ENCODE peak calls at places on chromosomes 5 and 9, in ten cellular contexts. One of them, this sample, is unnamed.

GRCh38 chr5:34709861-34710673 is 53.9 kb downstream of the RAI14 start:
- DNase-seq in small intestine: peak; percentile 54
- DNase-seq in aorta: no peak
- DNase-seq in psoas muscle: no peak
- DNase-seq in stomach: no peak
- DNase-seq in right atrium auricular region: no peak
- DNase-seq in A549: no peak
- DNase-seq in cardiac muscle cell: no peak
- DNase-seq in tibial nerve: no peak
- DNase-seq in transverse colon: no peak
- DNase-seq in this sample: no peak

GRCh38 chr5:73892806-73893205 is 266.8 kb downstream of the ARHGEF28 start:
- DNase-seq in small intestine: no peak
- DNase-seq in aorta: no peak
- DNase-seq in psoas muscle: no peak
- DNase-seq in stomach: no peak
- DNase-seq in right atrium auricular region: no peak
- DNase-seq in A549: no peak
- DNase-seq in cardiac muscle cell: no peak
- DNase-seq in tibial nerve: no peak
- DNase-seq in transverse colon: no peak
- DNase-seq in this sample: no peak

GRCh38 chr5:134458234-134458633 is 46.6 kb upstream of the CDKN2AIPNL start:
- DNase-seq in small intestine: no peak
- DNase-seq in aorta: peak; percentile 65
- DNase-seq in psoas muscle: peak; percentile 84
- DNase-seq in stomach: no peak
- DNase-seq in right atrium auricular region: peak; percentile 75
- DNase-seq in A549: no peak
- DNase-seq in cardiac muscle cell: no peak
- DNase-seq in tibial nerve: no peak
- DNase-seq in transverse colon: no peak
- DNase-seq in this sample: peak; percentile 78

GRCh38 chr9:98867434-98868168 is 60.1 kb downstream of the GALNT12 start:
- DNase-seq in small intestine: peak; percentile 11
- DNase-seq in aorta: peak; percentile 90
- DNase-seq in psoas muscle: peak; percentile 87
- DNase-seq in stomach: peak; percentile 55
- DNase-seq in right atrium auricular region: peak; percentile 88
- DNase-seq in A549: peak; percentile 15
- DNase-seq in cardiac muscle cell: no peak
- DNase-seq in tibial nerve: peak; percentile 77
- DNase-seq in transverse colon: peak; percentile 54
- DNase-seq in this sample: peak; percentile 29

GRCh38 chr5:76404694-76405306 is 1.7 kb downstream of the IQGAP2 start:
- DNase-seq in small intestine: no peak
- DNase-seq in aorta: no peak
- DNase-seq in psoas muscle: no peak
- DNase-seq in stomach: no peak
- DNase-seq in right atrium auricular region: no peak
- DNase-seq in A549: no peak
- DNase-seq in cardiac muscle cell: no peak
- DNase-seq in tibial nerve: no peak
- DNase-seq in transverse colon: no peak
- DNase-seq in this sample: no peak

GRCh38 chr9:115207003-115207837 is 89.3 kb upstream of the TNC start:
- DNase-seq in small intestine: no peak
- DNase-seq in aorta: peak; percentile 47
- DNase-seq in psoas muscle: no peak
- DNase-seq in stomach: no peak
- DNase-seq in right atrium auricular region: no peak
- DNase-seq in A549: no peak
- DNase-seq in cardiac muscle cell: no peak
- DNase-seq in tibial nerve: no peak
- DNase-seq in transverse colon: no peak
- DNase-seq in this sample: no peak

GRCh38 chr5:159010611-159011497 is 88.9 kb downstream of the EBF1 start:
- DNase-seq in small intestine: no peak
- DNase-seq in aorta: peak; percentile 50
- DNase-seq in psoas muscle: no peak
- DNase-seq in stomach: no peak
- DNase-seq in right atrium auricular region: no peak
- DNase-seq in A549: no peak
- DNase-seq in cardiac muscle cell: no peak
- DNase-seq in tibial nerve: no peak
- DNase-seq in transverse colon: no peak
- DNase-seq in this sample: no peak

GRCh38 chr5:97501286-97501964 is 318.4 kb upstream of the RIOK2 start:
- DNase-seq in small intestine: no peak
- DNase-seq in aorta: no peak
- DNase-seq in psoas muscle: no peak
- DNase-seq in stomach: no peak
- DNase-seq in right atrium auricular region: no peak
- DNase-seq in A549: no peak
- DNase-seq in cardiac muscle cell: no peak
- DNase-seq in tibial nerve: no peak
- DNase-seq in transverse colon: no peak
- DNase-seq in this sample: no peak

GRCh38 chr9:3740690-3741419 is 215.1 kb upstream of the RFX3 start:
- DNase-seq in small intestine: no peak
- DNase-seq in aorta: no peak
- DNase-seq in psoas muscle: no peak
- DNase-seq in stomach: no peak
- DNase-seq in right atrium auricular region: no peak
- DNase-seq in A549: no peak
- DNase-seq in cardiac muscle cell: no peak
- DNase-seq in tibial nerve: no peak
- DNase-seq in transverse colon: no peak
- DNase-seq in this sample: no peak

GRCh38 chr9:131112374-131113159 is 12.8 kb upstream of the NUP214 start:
- DNase-seq in small intestine: no peak
- DNase-seq in aorta: no peak
- DNase-seq in psoas muscle: no peak
- DNase-seq in stomach: no peak
- DNase-seq in right atrium auricular region: no peak
- DNase-seq in A549: no peak
- DNase-seq in cardiac muscle cell: no peak
- DNase-seq in tibial nerve: no peak
- DNase-seq in transverse colon: no peak
- DNase-seq in this sample: no peak

GRCh38 chr5:16740476-16740875 is 123.7 kb upstream of the RETREG1 start:
- DNase-seq in small intestine: no peak
- DNase-seq in aorta: no peak
- DNase-seq in psoas muscle: no peak
- DNase-seq in stomach: no peak
- DNase-seq in right atrium auricular region: no peak
- DNase-seq in A549: no peak
- DNase-seq in cardiac muscle cell: peak; percentile 24
- DNase-seq in tibial nerve: no peak
- DNase-seq in transverse colon: no peak
- DNase-seq in this sample: peak; percentile 10
- H3K27ac ChIP-seq in small intestine: no peak overlapping the region
- H3K27ac ChIP-seq in aorta: no peak overlapping the region
- H3K27ac ChIP-seq in psoas muscle: no peak overlapping the region
- H3K27ac ChIP-seq in stomach: no peak overlapping the region
- H3K27ac ChIP-seq in right atrium auricular region: no peak overlapping the region
- H3K27ac ChIP-seq in A549: no peak overlapping the region
- H3K27ac ChIP-seq in cardiac muscle cell: no peak overlapping the region
- H3K27ac ChIP-seq in tibial nerve: no peak overlapping the region
- H3K27ac ChIP-seq in transverse colon: no peak overlapping the region
- H3K27ac ChIP-seq in this sample: no peak overlapping the region

GRCh38 chr5:179113945-179114641 is 53.9 kb downstream of the ZNF354C start:
- DNase-seq in small intestine: no peak
- DNase-seq in aorta: no peak
- DNase-seq in psoas muscle: no peak
- DNase-seq in stomach: peak; percentile 14
- DNase-seq in right atrium auricular region: peak; percentile 11
- DNase-seq in A549: no peak
- DNase-seq in cardiac muscle cell: no peak
- DNase-seq in tibial nerve: no peak
- DNase-seq in transverse colon: no peak
- DNase-seq in this sample: no peak

GRCh38 chr5:179111267-179112207 is 51.4 kb downstream of the ZNF354C start:
- DNase-seq in small intestine: no peak
- DNase-seq in aorta: no peak
- DNase-seq in psoas muscle: no peak
- DNase-seq in stomach: no peak
- DNase-seq in right atrium auricular region: peak; percentile 38
- DNase-seq in A549: no peak
- DNase-seq in cardiac muscle cell: no peak
- DNase-seq in tibial nerve: no peak
- DNase-seq in transverse colon: no peak
- DNase-seq in this sample: no peak

GRCh38 chr5:179112469-179113142 is 52.4 kb downstream of the ZNF354C start:
- DNase-seq in small intestine: no peak
- DNase-seq in aorta: no peak
- DNase-seq in psoas muscle: no peak
- DNase-seq in stomach: peak; percentile 9
- DNase-seq in right atrium auricular region: peak; percentile 7
- DNase-seq in A549: no peak
- DNase-seq in cardiac muscle cell: no peak
- DNase-seq in tibial nerve: no peak
- DNase-seq in transverse colon: no peak
- DNase-seq in this sample: no peak

GRCh38 chr5:179113143-179113530 is 53.0 kb downstream of the ZNF354C start:
- DNase-seq in small intestine: no peak
- DNase-seq in aorta: no peak
- DNase-seq in psoas muscle: no peak
- DNase-seq in stomach: peak; percentile 5
- DNase-seq in right atrium auricular region: peak; percentile 18
- DNase-seq in A549: no peak
- DNase-seq in cardiac muscle cell: no peak
- DNase-seq in tibial nerve: no peak
- DNase-seq in transverse colon: no peak
- DNase-seq in this sample: no peak

GRCh38 chr5:179110528-179110927 is 50.4 kb downstream of the ZNF354C start:
- DNase-seq in small intestine: no peak
- DNase-seq in aorta: no peak
- DNase-seq in psoas muscle: no peak
- DNase-seq in stomach: no peak
- DNase-seq in right atrium auricular region: peak; percentile 34
- DNase-seq in A549: no peak
- DNase-seq in cardiac muscle cell: no peak
- DNase-seq in tibial nerve: no peak
- DNase-seq in transverse colon: no peak
- DNase-seq in this sample: no peak
- H3K9me3 ChIP-seq in small intestine: peaks cover 2% of the 10 kb centered on the region
- H3K9me3 ChIP-seq in aorta: peaks cover 30% of the 10 kb centered on the region
- H3K9me3 ChIP-seq in psoas muscle: peaks cover 49% of the 10 kb centered on the region
- H3K9me3 ChIP-seq in stomach: peaks cover 87% of the 10 kb centered on the region
- H3K9me3 ChIP-seq in right atrium auricular region: peaks cover 4% of the 10 kb centered on the region
- H3K9me3 ChIP-seq in A549: peaks cover 22% of the 10 kb centered on the region
- H3K9me3 ChIP-seq in cardiac muscle cell: no peaks in the 10 kb centered on the region
- H3K9me3 ChIP-seq in tibial nerve: peaks cover 88% of the 10 kb centered on the region
- H3K9me3 ChIP-seq in transverse colon: peaks cover 37% of the 10 kb centered on the region
- H3K9me3 ChIP-seq in this sample: no peaks in the 10 kb centered on the region

GRCh38 chr5:35924122-35924949 is 14.1 kb downstream of the CAPSL start:
- DNase-seq in small intestine: peak; percentile 11
- DNase-seq in aorta: no peak
- DNase-seq in psoas muscle: no peak
- DNase-seq in stomach: no peak
- DNase-seq in right atrium auricular region: no peak
- DNase-seq in A549: no peak
- DNase-seq in cardiac muscle cell: no peak
- DNase-seq in tibial nerve: no peak
- DNase-seq in transverse colon: no peak
- DNase-seq in this sample: no peak
- H3K27ac ChIP-seq in small intestine: no peak overlapping the region
- H3K27ac ChIP-seq in aorta: no peak overlapping the region
- H3K27ac ChIP-seq in psoas muscle: no peak overlapping the region
- H3K27ac ChIP-seq in stomach: no peak overlapping the region
- H3K27ac ChIP-seq in right atrium auricular region: no peak overlapping the region
- H3K27ac ChIP-seq in A549: no peak overlapping the region
- H3K27ac ChIP-seq in cardiac muscle cell: no peak overlapping the region
- H3K27ac ChIP-seq in tibial nerve: no peak overlapping the region
- H3K27ac ChIP-seq in transverse colon: no peak overlapping the region
- H3K27ac ChIP-seq in this sample: no peak overlapping the region

GRCh38 chr5:12294151-12294550 is 389.9 kb upstream of the CTNND2 start:
- DNase-seq in small intestine: no peak
- DNase-seq in aorta: no peak
- DNase-seq in psoas muscle: no peak
- DNase-seq in stomach: no peak
- DNase-seq in right atrium auricular region: no peak
- DNase-seq in A549: no peak
- DNase-seq in cardiac muscle cell: no peak
- DNase-seq in tibial nerve: no peak
- DNase-seq in transverse colon: no peak
- DNase-seq in this sample: no peak
- H3K9me3 ChIP-seq in small intestine: no peaks in the 10 kb centered on the region
- H3K9me3 ChIP-seq in aorta: no peaks in the 10 kb centered on the region
- H3K9me3 ChIP-seq in psoas muscle: no peaks in the 10 kb centered on the region
- H3K9me3 ChIP-seq in stomach: peaks cover 9% of the 10 kb centered on the region
- H3K9me3 ChIP-seq in right atrium auricular region: no peaks in the 10 kb centered on the region
- H3K9me3 ChIP-seq in A549: peaks cover 11% of the 10 kb centered on the region
- H3K9me3 ChIP-seq in cardiac muscle cell: no peaks in the 10 kb centered on the region
- H3K9me3 ChIP-seq in tibial nerve: peaks cover 19% of the 10 kb centered on the region
- H3K9me3 ChIP-seq in transverse colon: no peaks in the 10 kb centered on the region
- H3K9me3 ChIP-seq in this sample: no peaks in the 10 kb centered on the region

DNA sequence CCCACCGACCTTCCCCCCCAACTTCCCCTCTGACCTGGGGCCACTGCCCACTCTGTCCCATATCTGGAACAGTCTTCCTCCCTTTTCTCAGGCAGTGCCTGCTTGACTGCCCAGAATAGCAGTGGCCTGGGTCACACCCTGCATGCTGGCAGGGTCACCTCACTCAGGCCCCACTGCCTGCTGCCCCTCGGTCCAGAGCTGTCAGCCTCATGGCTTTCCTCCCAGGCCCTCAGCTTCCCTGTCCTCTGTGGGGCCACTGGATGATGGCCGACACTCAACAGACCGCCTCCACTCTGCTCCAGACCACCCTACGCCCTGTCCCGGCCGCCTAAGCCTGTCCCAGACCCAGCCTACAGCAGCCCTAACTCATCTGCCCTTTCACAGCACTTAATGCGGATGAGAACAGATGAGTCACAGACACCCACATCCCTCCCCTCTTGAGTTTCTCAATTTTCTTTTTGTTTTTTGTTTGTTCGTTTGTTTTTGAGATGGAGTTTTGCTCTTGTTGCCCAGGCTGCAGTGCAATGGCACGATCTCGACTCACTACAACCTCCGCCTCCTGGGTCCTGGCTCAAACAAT is 5.9 kb downstream of the PNPLA7 start:
- DNase-seq in small intestine: no peak
- DNase-seq in aorta: no peak
- DNase-seq in psoas muscle: peak; percentile 38
- DNase-seq in stomach: no peak
- DNase-seq in right atrium auricular region: no peak
- DNase-seq in A549: no peak
- DNase-seq in cardiac muscle cell: no peak
- DNase-seq in tibial nerve: no peak
- DNase-seq in transverse colon: no peak
- DNase-seq in this sample: no peak
- H3K27ac ChIP-seq in small intestine: no peak overlapping the region
- H3K27ac ChIP-seq in aorta: no peak overlapping the region
- H3K27ac ChIP-seq in psoas muscle: no peak overlapping the region
- H3K27ac ChIP-seq in stomach: peak overlapping the region; percentile 62
- H3K27ac ChIP-seq in right atrium auricular region: no peak overlapping the region
- H3K27ac ChIP-seq in A549: no peak overlapping the region
- H3K27ac ChIP-seq in cardiac muscle cell: no peak overlapping the region
- H3K27ac ChIP-seq in tibial nerve: no peak overlapping the region
- H3K27ac ChIP-seq in transverse colon: peak overlapping the region; percentile 55
- H3K27ac ChIP-seq in this sample: no peak overlapping the region